ENCODE peak calls at places on chromosome 1, in ten cellular contexts. T, U, G, O, N, E, Z, W, Y and K are unnamed samples.

GRCh38 chr1:47871799-47872353 is 125.3 kb downstream of the TRABD2B start:
- DNase-seq in O (no peak), U (no peak), G (no peak), T (no peak), Y (no peak), N (no peak), W (no peak), E (no peak), Z (no peak), K (no peak)

GRCh38 chr1:150362721-150363425 is 1.1 kb upstream of the RPRD2 start:
- DNase-seq in E (no peak), O (no peak), G (no peak), N (peak; percentile 43), W (no peak), Z (no peak), T (no peak), U (peak; percentile 15), Y (peak; percentile 13), K (no peak)

GRCh38 chr1:9539829-9540550 is 725 bp downstream of the SLC25A33 start:
- DNase-seq in W (peak; percentile 58), Y (peak; percentile 50), O (peak; percentile 48), E (peak; percentile 37), T (no peak), G (peak; percentile 49), U (peak; percentile 70), Z (no peak), N (peak; percentile 84), K (peak; percentile 84)

GRCh38 chr1:15508700-15509487 is 15.1 kb downstream of the CASP9 start:
- DNase-seq in N (no peak), O (no peak), U (no peak), E (no peak), T (no peak), Z (no peak), Y (no peak), G (no peak), W (no peak), K (no peak)

GRCh38 chr1:110542730-110543129 is 23.8 kb upstream of the KCNA10 start:
- DNase-seq in E (no peak), T (no peak), U (no peak), O (no peak), N (peak; percentile 67), Z (peak; percentile 20), W (no peak), G (no peak), Y (no peak), K (peak; percentile 45)

GRCh38 chr1:108503062-108503740 is 53.1 kb downstream of the NBPF6 start:
- DNase-seq in Y (no peak), O (no peak), U (no peak), T (no peak), G (no peak), E (no peak), Z (peak; percentile 46), N (peak; percentile 77), W (no peak), K (no peak)

GRCh38 chr1:18557621-18558465 is 72.8 kb upstream of the PAX7 start:
- DNase-seq in O (no peak), N (peak; percentile 40), E (peak; percentile 59), Z (no peak), U (peak; percentile 31), G (no peak), T (no peak), Y (no peak), W (peak; percentile 21), K (no peak)

GRCh38 chr1:33140153-33141149 is 41.4 kb downstream of the TRIM62 start:
- DNase-seq in E (no peak), W (no peak), O (no peak), N (peak; percentile 51), T (no peak), G (no peak), Z (no peak), Y (no peak), U (no peak), K (no peak)

GRCh38 chr1:18464665-18465050 is 16.1 kb upstream of the KLHDC7A start:
- DNase-seq in W (no peak), Y (peak; percentile 79), T (no peak), N (no peak), Z (no peak), E (no peak), U (no peak), O (no peak), G (no peak), K (no peak)

GRCh38 chr1:3522564-3523270 is 68.3 kb downstream of the ARHGEF16 start:
- DNase-seq in Z (peak; percentile 70), O (no peak), W (no peak), Y (no peak), G (no peak), T (no peak), E (no peak), N (peak; percentile 88), U (no peak), K (no peak)

GRCh38 chr1:212814989-212815388 is 23.3 kb downstream of the TATDN3 start:
- DNase-seq in G (no peak), Y (peak; percentile 13), Z (no peak), O (no peak), N (peak; percentile 14), E (peak; percentile 22), W (no peak), U (no peak), T (no peak), K (no peak)

GRCh38 chr1:172246521-172247390 is 173.7 kb upstream of the C1orf105 start:
- DNase-seq in Y (no peak), U (no peak), G (no peak), E (no peak), T (no peak), W (no peak), N (peak; percentile 35), Z (no peak), O (no peak), K (no peak)

GRCh38 chr1:8776104-8776503 is 41.3 kb downstream of the RERE start:
- DNase-seq in E (no peak), W (no peak), Y (no peak), T (no peak), G (no peak), N (no peak), U (no peak), Z (no peak), O (no peak), K (no peak)

GRCh38 chr1:88593358-88593757 is 90.7 kb upstream of the PKN2 start:
- DNase-seq in E (no peak), G (no peak), W (no peak), N (no peak), T (no peak), O (no peak), Z (no peak), U (no peak), Y (no peak), K (no peak)

GRCh38 chr1:232174306-232174705 is 455.6 kb downstream of the SIPA1L2 start:
- DNase-seq in E (no peak), O (no peak), W (no peak), N (no peak), U (no peak), G (no peak), Y (no peak), Z (no peak), T (no peak), K (no peak)

GRCh38 chr1:82153282-82153630 is 352.5 kb downstream of the ADGRL2 start:
- DNase-seq in T (no peak), Z (no peak), N (no peak), W (no peak), Y (no peak), O (no peak), E (no peak), U (no peak), G (no peak), K (no peak)

GRCh38 chr1:231196728-231197127 is 34.9 kb downstream of the TRIM67 start:
- DNase-seq in Y (no peak), T (no peak), W (no peak), G (no peak), O (no peak), N (no peak), Z (no peak), E (no peak), U (no peak), K (no peak)

GRCh38 chr1:77392486-77392885 is 110.7 kb downstream of the AK5 start:
- DNase-seq in Y (no peak), E (no peak), W (no peak), T (no peak), G (no peak), N (no peak), Z (no peak), O (no peak), U (no peak), K (no peak)

GRCh38 chr1:175889044-175889443 is 145.6 kb upstream of the TNR start:
- DNase-seq in W (no peak), O (no peak), N (peak; percentile 38), T (no peak), E (no peak), Y (no peak), Z (no peak), G (no peak), U (no peak), K (no peak)

GRCh38 chr1:58755468-58755872 is 28.4 kb downstream of the JUN start:
- DNase-seq in Z (peak; percentile 100), N (peak; percentile 99), U (peak; percentile 53), E (no peak), W (no peak), Y (peak; percentile 52), G (no peak), O (peak; percentile 65), T (peak; percentile 19), K (peak; percentile 54)

GRCh38 chr1:224637510-224637909 is 21.4 kb downstream of the CNIH3 start:
- DNase-seq in W (no peak), Y (no peak), U (no peak), T (no peak), E (no peak), O (no peak), G (peak; percentile 35), Z (no peak), N (peak; percentile 81), K (no peak)

GRCh38 chr1:54112027-54112426 is 40.8 kb downstream of the CDCP2 start:
- DNase-seq in E (no peak), O (no peak), T (no peak), G (no peak), W (no peak), U (no peak), Z (no peak), Y (no peak), N (no peak), K (no peak)

GRCh38 chr1:26694185-26694572 is 1.6 kb upstream of the ARID1A start:
- DNase-seq in O (no peak), W (no peak), T (no peak), Z (no peak), U (no peak), N (peak; percentile 35), E (no peak), Y (no peak), G (no peak), K (no peak)

GRCh38 chr1:15402809-15403450 is 6.8 kb upstream of the EFHD2 start:
- DNase-seq in U (no peak), O (no peak), Y (no peak), Z (no peak), E (no peak), G (no peak), T (no peak), N (no peak), W (no peak), K (no peak)

GRCh38 chr1:5379176-5379759 is 613.0 kb downstream of the NPHP4 start:
- DNase-seq in E (no peak), U (no peak), W (no peak), O (no peak), Z (no peak), N (no peak), T (no peak), G (no peak), Y (no peak), K (no peak)

GRCh38 chr1:192554904-192555303 is 20.7 kb upstream of the RGS1 start:
- DNase-seq in G (no peak), Z (no peak), U (no peak), O (no peak), N (no peak), Y (no peak), T (no peak), E (no peak), W (no peak), K (no peak)

GRCh38 chr1:233884461-233885151 is 19.9 kb upstream of the SLC35F3 start:
- DNase-seq in O (no peak), Y (no peak), E (no peak), N (no peak), U (no peak), G (no peak), T (no peak), W (no peak), Z (no peak), K (no peak)

GRCh38 chr1:115112496-115113375 is 23.4 kb upstream of the TSPAN2 start:
- DNase-seq in O (no peak), Y (peak; percentile 16), Z (no peak), U (peak; percentile 23), W (peak; percentile 18), N (peak; percentile 39), E (peak; percentile 65), G (no peak), T (no peak), K (peak; percentile 38)